ENCODE peak calls at places on chromosomes 11 and 22, in four cellular contexts. One of them, this sample, is unnamed. For H3K4me1, the result is how much of the 10 kb centered on the place peaks cover.

GRCh38 chr22:47850644-47851151 is 1088.2 kb downstream of the TBC1D22A start:
- DNase-seq in H9: no peak
- DNase-seq in IMR-90: no peak
- DNase-seq in H1: no peak
- DNase-seq in this sample: peak

GRCh38 chr11:6405039-6405667 is 13.7 kb downstream of the APBB1 start:
- DNase-seq in H9: peak
- DNase-seq in IMR-90: no peak
- DNase-seq in H1: peak
- DNase-seq in this sample: peak

GRCh38 chr11:76682681-76683080 is 12.1 kb upstream of the LRRC32 start:
- DNase-seq in H9: no peak
- DNase-seq in IMR-90: no peak
- DNase-seq in H1: no peak
- DNase-seq in this sample: no peak

GRCh38 chr11:31422703-31423102 is 53.0 kb downstream of the DNAJC24 start:
- DNase-seq in H9: no peak
- DNase-seq in IMR-90: no peak
- DNase-seq in H1: no peak
- DNase-seq in this sample: no peak

GRCh38 chr11:131864205-131864604 is 493.8 kb downstream of the NTM start:
- DNase-seq in H9: no peak
- DNase-seq in IMR-90: no peak
- DNase-seq in H1: no peak
- DNase-seq in this sample: no peak

GRCh38 chr11:124950606-124951330 is 3.2 kb upstream of the CCDC15 start:
- DNase-seq in H9: no peak
- DNase-seq in IMR-90: no peak
- DNase-seq in H1: no peak
- DNase-seq in this sample: no peak

GRCh38 chr11:107591446-107592236 is 694 bp downstream of the ELMOD1 start:
- DNase-seq in H9: peak
- DNase-seq in IMR-90: no peak
- DNase-seq in H1: peak
- DNase-seq in this sample: peak

GRCh38 chr22:33476716-33477115 is 418.5 kb upstream of the SYN3 start:
- DNase-seq in H9: no peak
- DNase-seq in IMR-90: peak
- DNase-seq in H1: no peak
- DNase-seq in this sample: peak

GRCh38 chr11:44627911-44628729 is 62.7 kb downstream of the CD82 start:
- DNase-seq in H9: peak
- DNase-seq in IMR-90: peak
- DNase-seq in H1: no peak
- DNase-seq in this sample: no peak

DNA sequence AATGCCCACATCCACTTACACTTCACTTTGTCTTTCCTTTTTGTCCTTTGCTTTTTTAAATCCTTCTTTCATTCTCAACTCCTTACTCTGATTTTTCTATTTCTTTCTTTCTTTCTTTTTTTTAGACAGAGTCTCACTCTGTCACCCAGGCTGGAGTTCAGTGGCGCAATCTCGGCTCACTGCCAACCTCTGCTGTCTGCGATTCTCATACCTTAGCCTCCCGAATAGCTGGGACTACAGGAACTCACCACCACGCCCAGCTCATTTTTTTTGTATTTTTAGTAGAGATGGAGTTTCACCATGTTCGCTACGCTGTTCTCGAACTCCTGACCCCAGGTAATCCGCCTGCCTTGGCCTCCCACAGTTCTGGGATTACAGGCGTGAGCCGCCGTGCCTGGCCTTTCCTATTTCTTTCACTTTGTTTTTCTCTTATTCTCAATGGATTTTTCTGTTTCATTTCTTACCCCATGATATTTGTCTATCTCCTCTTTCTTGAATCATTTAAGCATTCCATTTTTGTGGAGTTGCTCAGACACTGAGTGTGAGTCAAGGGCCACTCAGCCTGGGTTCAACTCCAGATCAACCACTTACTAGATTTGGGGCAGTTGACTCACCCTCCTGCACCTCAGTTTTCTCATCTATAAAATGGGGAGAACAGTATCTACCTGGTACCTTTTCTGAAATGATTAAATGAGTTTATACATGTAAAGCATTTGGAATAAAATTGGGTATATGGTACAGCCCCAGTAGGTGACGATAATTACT is 7.6 kb downstream of the KCNJ5 start:
- DNase-seq in H9: no peak
- DNase-seq in IMR-90: peak
- DNase-seq in H1: no peak
- DNase-seq in this sample: no peak
- H4K5ac ChIP-seq in H9: no peak
- H4K5ac ChIP-seq in IMR-90: no peak
- H4K5ac ChIP-seq in H1: no peak
- H4K5ac ChIP-seq in this sample: no peak

GRCh38 chr11:118619444-118620205 is 12.2 kb downstream of the PHLDB1 start:
- DNase-seq in H9: no peak
- DNase-seq in IMR-90: peak
- DNase-seq in H1: no peak
- DNase-seq in this sample: no peak
- H3K4me1 ChIP-seq in H9: under half
- H3K4me1 ChIP-seq in IMR-90: under half
- H3K4me1 ChIP-seq in H1: under half
- H3K4me1 ChIP-seq in this sample: under half

GRCh38 chr11:111920908-111921307 is 2.2 kb downstream of the C11orf52 start:
- DNase-seq in H9: no peak
- DNase-seq in IMR-90: no peak
- DNase-seq in H1: no peak
- DNase-seq in this sample: no peak

GRCh38 chr11:111923351-111923788 is 4.7 kb downstream of the C11orf52 start:
- DNase-seq in H9: no peak
- DNase-seq in IMR-90: peak
- DNase-seq in H1: no peak
- DNase-seq in this sample: peak

GRCh38 chr11:111923951-111924350 is 5.2 kb downstream of the C11orf52 start:
- DNase-seq in H9: no peak
- DNase-seq in IMR-90: no peak
- DNase-seq in H1: no peak
- DNase-seq in this sample: no peak

GRCh38 chr11:111925953-111926352 is 7.2 kb downstream of the C11orf52 start:
- DNase-seq in H9: no peak
- DNase-seq in IMR-90: no peak
- DNase-seq in H1: no peak
- DNase-seq in this sample: no peak

DNA sequence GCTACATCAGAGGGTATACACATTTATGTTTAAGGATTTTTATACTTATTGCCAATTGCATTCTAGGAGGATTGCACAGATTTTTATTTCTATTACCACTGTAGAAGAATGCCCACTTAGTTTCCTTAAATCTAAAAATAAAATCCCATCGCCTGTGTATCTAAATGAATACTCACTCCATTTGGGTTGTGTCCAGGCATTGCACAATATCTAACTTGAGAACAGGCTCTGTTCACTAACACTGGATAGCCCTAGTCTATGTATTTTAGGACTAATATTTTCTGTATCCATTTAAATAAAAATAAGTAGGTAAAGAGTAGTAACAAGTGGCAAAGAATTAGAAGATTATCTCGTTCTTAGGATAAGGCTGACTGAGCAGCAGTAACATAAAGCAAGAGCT is 4.1 kb downstream of the C11orf52 start:
- DNase-seq in H9: no peak
- DNase-seq in IMR-90: peak
- DNase-seq in H1: no peak
- DNase-seq in this sample: no peak
- H3K27ac ChIP-seq in H9: no peak
- H3K27ac ChIP-seq in IMR-90: peak
- H3K27ac ChIP-seq in H1: no peak
- H3K27ac ChIP-seq in this sample: no peak

GRCh38 chr11:66339686-66340483 is 3.7 kb upstream of the RIN1 start:
- DNase-seq in H9: no peak
- DNase-seq in IMR-90: no peak
- DNase-seq in H1: no peak
- DNase-seq in this sample: no peak
- H4K5ac ChIP-seq in H9: no peak
- H4K5ac ChIP-seq in IMR-90: no peak
- H4K5ac ChIP-seq in H1: no peak
- H4K5ac ChIP-seq in this sample: no peak

GRCh38 chr22:49921508-49922278 is 3.3 kb downstream of the CRELD2 start:
- DNase-seq in H9: no peak
- DNase-seq in IMR-90: no peak
- DNase-seq in H1: no peak
- DNase-seq in this sample: no peak

GRCh38 chr22:49924113-49924833 is 5.8 kb downstream of the CRELD2 start:
- DNase-seq in H9: no peak
- DNase-seq in IMR-90: no peak
- DNase-seq in H1: no peak
- DNase-seq in this sample: no peak

GRCh38 chr22:49923445-49923844 is 5.0 kb downstream of the CRELD2 start:
- DNase-seq in H9: no peak
- DNase-seq in IMR-90: peak
- DNase-seq in H1: no peak
- DNase-seq in this sample: no peak

GRCh38 chr22:49922484-49922883 is 4.0 kb downstream of the CRELD2 start:
- DNase-seq in H9: no peak
- DNase-seq in IMR-90: no peak
- DNase-seq in H1: no peak
- DNase-seq in this sample: no peak

DNA sequence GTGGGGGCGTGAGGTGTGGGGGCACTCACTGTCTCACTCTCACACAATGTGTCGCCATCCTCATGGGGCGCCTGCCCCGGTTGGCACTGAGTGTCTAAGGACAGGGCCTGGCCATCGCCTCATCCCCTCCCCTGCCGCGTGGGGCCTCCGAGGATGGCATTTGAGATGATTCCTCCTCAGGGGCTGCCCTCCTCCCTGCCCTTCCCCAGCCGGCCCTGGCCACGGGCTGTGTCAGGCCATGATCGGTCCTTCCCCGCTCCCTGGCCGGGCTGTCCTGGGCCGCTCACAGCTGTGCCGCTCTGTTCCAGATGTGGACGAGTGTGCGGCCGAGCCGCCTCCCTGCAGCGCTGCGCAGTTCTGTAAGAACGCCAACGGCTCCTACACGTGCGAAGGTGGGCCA is 4.5 kb downstream of the CRELD2 start:
- DNase-seq in H9: no peak
- DNase-seq in IMR-90: no peak
- DNase-seq in H1: no peak
- DNase-seq in this sample: no peak
- H3K4me1 ChIP-seq in H9: under half
- H3K4me1 ChIP-seq in IMR-90: under half
- H3K4me1 ChIP-seq in H1: under half
- H3K4me1 ChIP-seq in this sample: under half

DNA sequence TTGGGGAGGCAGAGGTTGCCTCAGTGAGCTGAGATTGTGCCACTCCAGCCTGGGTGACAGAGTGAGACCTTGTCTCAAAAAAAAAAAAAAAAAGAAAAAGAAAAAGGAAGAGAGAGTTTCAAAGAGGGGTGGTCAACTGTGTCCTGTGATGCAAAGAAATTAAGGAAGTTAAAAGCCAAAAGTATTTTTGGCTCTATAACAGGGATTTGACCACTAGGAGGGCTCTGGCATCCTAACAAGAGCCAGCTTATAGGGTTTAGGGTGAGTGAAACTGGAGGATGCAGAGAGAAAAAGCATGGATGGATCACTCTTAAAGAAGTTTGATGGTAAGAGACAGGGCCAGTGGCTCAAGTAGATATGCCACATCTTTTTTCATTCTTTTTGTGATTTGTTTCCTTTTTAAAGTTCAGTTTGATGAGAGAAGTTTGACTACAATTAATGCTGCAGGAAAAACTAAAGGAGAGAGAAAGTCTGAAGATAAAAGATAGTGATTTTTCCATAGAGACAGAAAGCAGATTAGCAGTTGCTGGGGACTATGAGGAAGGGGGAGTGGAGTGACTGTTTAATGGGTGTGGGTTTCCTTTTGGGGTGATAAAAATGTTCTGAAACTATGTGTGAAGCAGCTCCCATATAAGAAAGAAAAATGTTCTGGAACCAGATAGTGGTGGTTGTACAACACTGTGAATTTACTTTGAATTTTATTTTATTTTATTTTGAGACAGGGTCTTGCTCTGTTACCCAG is 11.1 kb upstream of the MICAL2 start:
- DNase-seq in H9: no peak
- DNase-seq in IMR-90: no peak
- DNase-seq in H1: no peak
- DNase-seq in this sample: no peak
- H3K27ac ChIP-seq in H9: no peak
- H3K27ac ChIP-seq in IMR-90: no peak
- H3K27ac ChIP-seq in H1: no peak
- H3K27ac ChIP-seq in this sample: no peak

GRCh38 chr11:75324189-75324588 is 27.3 kb downstream of the ARRB1 start:
- DNase-seq in H9: no peak
- DNase-seq in IMR-90: no peak
- DNase-seq in H1: no peak
- DNase-seq in this sample: no peak
- H4K5ac ChIP-seq in H9: no peak
- H4K5ac ChIP-seq in IMR-90: no peak
- H4K5ac ChIP-seq in H1: no peak
- H4K5ac ChIP-seq in this sample: no peak

GRCh38 chr11:75510011-75510595 is 15.6 kb downstream of the GDPD5 start:
- DNase-seq in H9: no peak
- DNase-seq in IMR-90: no peak
- DNase-seq in H1: no peak
- DNase-seq in this sample: no peak
- H3K4me1 ChIP-seq in H9: under half
- H3K4me1 ChIP-seq in IMR-90: under half
- H3K4me1 ChIP-seq in H1: under half
- H3K4me1 ChIP-seq in this sample: under half

GRCh38 chr11:27055065-27055682 is 14.6 kb downstream of the BBOX1 start:
- DNase-seq in H9: no peak
- DNase-seq in IMR-90: peak
- DNase-seq in H1: no peak
- DNase-seq in this sample: peak
- H3K27ac ChIP-seq in H9: no peak
- H3K27ac ChIP-seq in IMR-90: no peak
- H3K27ac ChIP-seq in H1: no peak
- H3K27ac ChIP-seq in this sample: no peak